ENCODE peak calls at places on chromosome 9, in seven cellular contexts. J is neuronal stem cell, R is IMR-90, I is H1, O is mesendoderm, K is mesenchymal stem cell, P is trophoblast cell. Z is an unnamed sample.

GRCh38 chr9:72025956-72026355 is 34.5 kb downstream of the C9orf57 start:
- DNase-seq in J (no peak), R (peak), I (no peak), O (no peak), K (no peak), P (no peak), Z (no peak)

GRCh38 chr9:26172301-26172700 is 494.1 kb upstream of the TUSC1 start:
- DNase-seq in J (no peak), R (no peak), I (no peak), O (no peak), K (no peak), P (no peak), Z (no peak)

GRCh38 chr9:114911167-114911821 is 19.1 kb downstream of the TNFSF8 start:
- DNase-seq in J (peak), R (peak), I (no peak), O (peak), K (peak), P (peak), Z (no peak)

GRCh38 chr9:127874301-127875216 is 2.9 kb downstream of the AK1 start:
- DNase-seq in J (no peak), R (no peak), I (no peak), O (no peak), K (no peak), P (no peak), Z (no peak)

GRCh38 chr9:15999422-16000339 is 446.8 kb downstream of the CCDC171 start:
- DNase-seq in J (no peak), R (peak), I (no peak), O (peak), K (peak), P (peak), Z (no peak)

GRCh38 chr9:31347082-31347617 is 1037.3 kb upstream of the ACO1 start:
- DNase-seq in J (no peak), R (no peak), I (no peak), O (no peak), K (peak), P (no peak), Z (no peak)

GRCh38 chr9:109286981-109287380 is 33.9 kb downstream of the EPB41L4B start:
- DNase-seq in J (no peak), R (peak), I (no peak), O (no peak), K (no peak), P (no peak), Z (no peak)

GRCh38 chr9:138046641-138047301 is 169.2 kb downstream of the CACNA1B start:
- DNase-seq in J (no peak), R (no peak), I (no peak), O (no peak), K (no peak), P (no peak), Z (no peak)

GRCh38 chr9:89073397-89073796 is 82.1 kb downstream of the S1PR3 start:
- DNase-seq in J (no peak), R (no peak), I (no peak), O (no peak), K (no peak), P (no peak), Z (no peak)

DNA sequence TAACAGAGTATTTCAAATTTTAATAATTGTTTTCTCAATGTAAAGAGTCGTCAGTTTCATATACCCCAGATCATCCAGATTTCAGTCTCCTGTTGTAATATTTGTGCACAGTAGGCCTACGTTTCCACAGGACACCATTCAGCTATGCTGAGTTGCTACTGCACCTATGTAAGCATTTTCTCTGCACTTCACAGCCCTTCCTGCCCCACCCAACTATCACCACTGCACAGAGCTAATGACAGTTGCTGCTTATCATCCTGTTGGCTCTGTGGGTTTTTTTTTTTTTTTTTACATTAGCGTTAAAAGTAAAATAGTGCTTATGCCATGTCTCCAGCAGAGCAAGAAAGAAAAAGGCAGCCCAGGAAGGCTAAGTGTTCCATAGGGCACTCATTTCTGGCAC is 5.9 kb upstream of the PRKACG start:
- DNase-seq in J (no peak), R (no peak), I (no peak), O (no peak), K (no peak), P (no peak), Z (no peak)
- H2BK5ac ChIP-seq in J (no peak), R (no peak), I (no peak), O (no peak), K (no peak), P (no peak), Z (no peak)

GRCh38 chr9:804026-804425 is 37.5 kb upstream of the DMRT1 start:
- DNase-seq in J (no peak), R (no peak), I (no peak), O (no peak), K (no peak), P (no peak), Z (no peak)
- H3K18ac ChIP-seq in J (no peak), R (no peak), I (no peak), O (no peak), K (no peak), P (no peak), Z (no peak)

GRCh38 chr9:79742145-79742820 is 170.5 kb downstream of the TLE4 start:
- DNase-seq in J (no peak), R (no peak), I (no peak), O (peak), K (no peak), P (no peak), Z (no peak)

GRCh38 chr9:79741381-79741780 is 169.6 kb downstream of the TLE4 start:
- DNase-seq in J (no peak), R (no peak), I (no peak), O (no peak), K (no peak), P (no peak), Z (no peak)

GRCh38 chr9:79745752-79746336 is 174.1 kb downstream of the TLE4 start:
- DNase-seq in J (no peak), R (no peak), I (no peak), O (no peak), K (no peak), P (no peak), Z (no peak)
- H2BK5ac ChIP-seq in J (no peak), R (no peak), I (no peak), O (no peak), K (no peak), P (no peak), Z (no peak)

GRCh38 chr9:14180942-14181270 is 133.0 kb downstream of the NFIB start:
- DNase-seq in J (no peak), R (no peak), I (no peak), O (no peak), K (no peak), P (no peak), Z (no peak)

GRCh38 chr9:14188011-14188410 is 125.9 kb downstream of the NFIB start:
- DNase-seq in J (no peak), R (no peak), I (no peak), O (no peak), K (no peak), P (no peak), Z (no peak)

GRCh38 chr9:14186096-14186495 is 127.8 kb downstream of the NFIB start:
- DNase-seq in J (no peak), R (no peak), I (no peak), O (no peak), K (no peak), P (no peak), Z (no peak)

GRCh38 chr9:14183001-14183400 is 130.9 kb downstream of the NFIB start:
- DNase-seq in J (no peak), R (no peak), I (no peak), O (no peak), K (no peak), P (no peak), Z (no peak)

GRCh38 chr9:14185016-14185415 is 128.9 kb downstream of the NFIB start:
- DNase-seq in J (no peak), R (no peak), I (no peak), O (no peak), K (no peak), P (no peak), Z (no peak)
- H3K18ac ChIP-seq in J (no peak), R (no peak), I (no peak), O (no peak), K (no peak), P (no peak), Z (no peak)

DNA sequence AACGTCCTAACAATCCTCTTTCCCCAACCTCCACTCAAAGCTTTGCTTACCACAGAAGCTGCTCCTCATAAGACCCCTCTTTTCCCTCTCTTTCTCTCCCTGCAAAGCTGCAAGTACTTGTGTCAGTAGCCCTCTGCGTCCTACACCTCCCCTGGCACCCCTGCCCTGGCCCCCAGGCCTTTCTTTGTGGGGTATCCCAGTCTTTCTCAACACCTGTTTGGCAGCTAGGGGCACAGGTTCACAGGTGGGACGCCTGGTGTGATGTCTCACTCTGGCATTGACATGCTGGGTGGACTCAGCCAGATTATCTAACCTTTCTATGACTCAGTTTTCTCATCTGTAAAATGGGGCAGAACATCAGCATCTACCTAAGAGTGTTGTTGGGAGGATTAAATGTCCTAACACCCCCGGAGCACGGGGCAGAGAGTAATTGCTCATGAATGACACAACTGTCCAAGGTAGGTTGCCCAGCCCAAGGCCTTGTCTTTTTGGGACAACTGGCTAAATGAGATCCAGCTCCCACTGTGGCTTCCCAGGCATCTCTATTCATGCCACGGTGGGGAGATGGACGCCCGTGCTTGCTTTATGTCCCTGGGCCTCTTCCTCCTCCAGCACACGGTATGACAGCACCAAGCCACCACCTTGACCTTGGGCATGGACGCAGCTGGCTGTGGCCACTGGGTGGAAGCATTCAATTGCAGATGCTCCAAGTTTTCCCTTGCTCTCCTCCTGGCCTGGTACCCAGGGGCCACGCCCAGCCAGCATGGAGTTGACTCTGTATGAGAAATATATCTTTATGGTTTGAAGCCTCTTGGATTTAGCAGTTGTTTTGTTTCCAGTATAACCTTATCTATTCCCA is 190.4 kb downstream of the RGS3 start:
- DNase-seq in J (no peak), R (no peak), I (no peak), O (no peak), K (no peak), P (no peak), Z (no peak)
- H2BK5ac ChIP-seq in J (no peak), R (no peak), I (no peak), O (no peak), K (peak), P (no peak), Z (no peak)